ENCODE peak calls at places on chromosomes 6 and 20, in eight cellular contexts. X is ovary, T is lower lobe of right lung, L is stomach, U is PC-3, W is heart left ventricle, F is body of pancreas, Z is Peyer's patch. A is an unnamed sample.

GRCh38 chr6:31592396-31592771 is 422 bp downstream of the NCR3 start:
- DNase-seq in T (no peak), X (no peak), U (no peak), W (no peak), F (no peak), Z (no peak), L (no peak), A (no peak)

GRCh38 chr6:26224940-26225847 is 138.0 kb downstream of the HFE start:
- DNase-seq in F (no peak), T (no peak), W (no peak), U (peak), X (peak), Z (no peak), L (no peak), A (no peak)

GRCh38 chr6:31513456-31514165 is 15.2 kb upstream of the MCCD1 start:
- DNase-seq in L (no peak), W (no peak), T (no peak), X (no peak), U (peak), F (no peak), Z (no peak), A (no peak)

GRCh38 chr6:105824732-105825131 is 261.4 kb upstream of the PRDM1 start:
- DNase-seq in L (no peak), X (no peak), W (no peak), Z (no peak), F (no peak), T (no peak), U (peak), A (no peak)

GRCh38 chr6:157774153-157775135 is 48.6 kb upstream of the SNX9 start:
- DNase-seq in Z (no peak), F (no peak), T (no peak), L (no peak), W (peak), U (peak), X (no peak), A (no peak)

GRCh38 chr6:168132531-168133184 is 53.6 kb upstream of the FRMD1 start:
- DNase-seq in Z (peak), F (peak), U (peak), L (peak), T (no peak), W (peak), X (peak), A (peak)

GRCh38 chr6:142551145-142551811 is 249.5 kb downstream of the ADGRG6 start:
- DNase-seq in W (no peak), L (no peak), T (no peak), Z (no peak), F (no peak), U (peak), X (no peak), A (peak)

GRCh38 chr6:4021862-4022715 is 56.8 kb downstream of the FAM217A start:
- DNase-seq in L (no peak), F (no peak), T (no peak), X (no peak), W (no peak), U (no peak), Z (no peak), A (no peak)

GRCh38 chr6:104527761-104528415 is 331.8 kb downstream of the HACE1 start:
- DNase-seq in T (no peak), Z (no peak), W (no peak), L (no peak), F (peak), X (no peak), U (peak), A (no peak)

GRCh38 chr20:24673678-24674570 is 204.5 kb downstream of the SYNDIG1 start:
- DNase-seq in L (no peak), Z (no peak), W (no peak), F (no peak), X (no peak), U (peak), T (no peak), A (peak)

DNA sequence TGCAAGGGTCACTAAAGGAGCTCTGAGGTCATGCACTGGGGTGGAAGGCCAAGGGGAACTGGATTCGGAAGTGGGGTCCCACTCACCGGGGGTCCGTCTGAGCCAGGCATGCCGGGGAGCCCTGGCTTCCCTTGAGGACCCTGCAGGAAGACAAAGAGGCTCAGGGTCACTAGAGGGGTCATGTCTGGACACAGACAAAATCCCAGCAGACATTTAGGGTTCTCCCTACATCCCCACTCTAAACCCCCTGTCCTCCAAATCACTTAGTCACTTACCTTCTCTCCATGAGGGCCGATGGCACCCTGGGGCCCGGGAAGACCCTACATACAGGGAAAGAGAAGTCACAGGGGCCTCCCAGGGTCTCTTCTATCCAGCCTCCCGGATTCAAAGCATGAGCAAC is 15.4 kb downstream of the COL11A2 start:
- DNase-seq in L (no peak), T (no peak), Z (no peak), X (no peak), F (no peak), W (no peak), U (no peak), A (no peak)
- TF ChIP-seq CTCF in L (no peak), T (no peak), Z (no peak), X (no peak), F (no peak), W (no peak), U (no peak), A (no peak)

GRCh38 chr20:48189177-48189576 is 403.9 kb upstream of the SULF2 start:
- DNase-seq in W (no peak), X (no peak), F (no peak), L (no peak), Z (no peak), U (peak), T (no peak), A (peak)

GRCh38 chr20:48186447-48186846 is 401.2 kb upstream of the SULF2 start:
- DNase-seq in W (no peak), U (peak), Z (no peak), X (no peak), T (no peak), L (no peak), F (no peak), A (peak)

GRCh38 chr20:48184229-48184628 is 398.9 kb upstream of the SULF2 start:
- DNase-seq in W (no peak), X (no peak), L (no peak), T (no peak), Z (no peak), U (no peak), F (no peak), A (no peak)

GRCh38 chr20:48187891-48188290 is 402.6 kb upstream of the SULF2 start:
- DNase-seq in T (no peak), F (no peak), W (no peak), L (no peak), X (no peak), U (no peak), Z (no peak), A (no peak)

DNA sequence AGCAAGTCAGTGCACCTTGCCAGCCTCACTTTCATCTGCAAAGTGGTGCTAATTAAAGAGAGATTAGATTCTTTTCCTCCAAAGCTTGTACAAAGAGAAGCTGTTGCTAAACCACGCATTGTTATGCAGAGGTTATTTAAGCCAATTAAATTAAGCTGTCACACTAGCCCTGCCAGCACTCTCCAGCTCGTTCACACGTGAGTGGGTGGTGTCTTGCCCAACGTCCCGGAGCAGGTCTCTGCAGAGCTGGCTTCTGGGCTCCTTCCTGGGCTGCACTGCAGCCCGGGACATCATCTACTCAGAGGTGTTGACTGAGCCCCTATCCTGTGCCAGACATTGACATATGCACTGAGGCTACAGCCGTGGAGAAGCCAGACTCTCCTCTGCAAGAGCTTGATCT is 401.6 kb upstream of the SULF2 start:
- DNase-seq in Z (no peak), W (no peak), F (no peak), T (no peak), L (no peak), U (no peak), X (no peak), A (no peak)
- H3K27ac ChIP-seq in Z (no peak), W (no peak), F (no peak), T (no peak), L (no peak), U (no peak), X (no peak), A (peak)

GRCh38 chr6:170578909-170579308 is 5.5 kb downstream of the PDCD2 start:
- DNase-seq in W (no peak), U (no peak), F (no peak), X (no peak), Z (no peak), T (no peak), L (no peak), A (no peak)

GRCh38 chr6:170572704-170573466 is 11.6 kb downstream of the PDCD2 start:
- DNase-seq in Z (no peak), L (no peak), T (no peak), W (no peak), U (no peak), F (no peak), X (no peak), A (no peak)

DNA sequence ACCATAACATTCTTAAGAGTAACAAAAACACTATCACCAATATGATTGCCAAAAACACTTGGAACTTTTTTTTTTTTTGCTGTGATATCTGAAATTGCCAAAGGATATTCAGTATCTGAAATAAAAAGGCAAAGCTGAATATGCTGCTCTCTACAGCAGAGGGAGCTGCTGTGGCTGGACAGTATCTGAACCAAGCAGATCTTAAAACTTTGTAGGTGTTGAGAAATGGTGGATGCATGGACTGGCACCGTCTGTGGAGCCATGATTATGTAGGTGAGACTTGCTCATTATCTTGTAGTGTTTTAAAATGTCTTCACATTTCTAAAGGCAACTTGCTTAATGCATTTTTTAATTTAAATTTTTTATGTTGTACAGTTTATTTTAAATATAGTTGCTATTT is 9.2 kb downstream of the PDCD2 start:
- DNase-seq in W (no peak), T (no peak), U (peak), X (no peak), Z (no peak), L (no peak), F (no peak), A (peak)
- TF ChIP-seq CTCF in W (no peak), T (no peak), U (peak), X (no peak), Z (no peak), L (no peak), F (no peak), A (no peak)

DNA sequence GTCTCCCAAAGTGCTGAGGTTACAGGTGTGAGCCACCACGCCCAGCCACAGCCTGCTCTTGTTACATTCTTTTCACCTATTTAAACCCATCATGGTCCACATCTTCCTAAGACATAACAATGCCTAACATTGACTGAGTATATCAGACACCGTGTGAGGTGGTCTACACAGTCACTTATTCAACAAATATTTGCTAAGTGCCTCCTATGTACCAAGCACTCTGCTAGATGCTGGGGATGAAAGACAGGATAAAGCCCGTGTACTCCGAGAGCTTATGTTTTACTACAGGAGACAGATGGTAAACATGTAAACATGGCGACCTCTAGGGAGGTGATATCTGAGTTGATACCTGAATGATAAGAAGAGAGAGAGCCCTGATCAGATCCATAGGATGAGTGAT is 12.7 kb downstream of the BCL2L1 start:
- DNase-seq in W (no peak), T (no peak), Z (no peak), X (no peak), L (no peak), F (no peak), U (peak), A (no peak)
- H3K27ac ChIP-seq in W (peak), T (peak), Z (no peak), X (no peak), L (peak), F (peak), U (peak), A (peak)

GRCh38 chr6:98971303-98971702 is 23.6 kb upstream of the FBXL4 start:
- DNase-seq in T (no peak), F (no peak), L (no peak), U (no peak), Z (no peak), X (no peak), W (no peak), A (no peak)

GRCh38 chr6:98975331-98975891 is 27.7 kb upstream of the FBXL4 start:
- DNase-seq in T (no peak), X (no peak), U (no peak), L (no peak), F (no peak), W (no peak), Z (no peak), A (no peak)

GRCh38 chr6:98973571-98973970 is 25.8 kb upstream of the FBXL4 start:
- DNase-seq in U (no peak), X (no peak), Z (no peak), L (no peak), F (no peak), W (no peak), T (no peak), A (no peak)

GRCh38 chr6:98976674-98977365 is 29.1 kb upstream of the FBXL4 start:
- DNase-seq in F (no peak), W (no peak), X (no peak), Z (no peak), T (no peak), L (no peak), U (no peak), A (no peak)

GRCh38 chr6:98974309-98974708 is 26.6 kb upstream of the FBXL4 start:
- DNase-seq in W (no peak), T (no peak), Z (no peak), U (no peak), L (no peak), F (no peak), X (no peak), A (no peak)
- TF ChIP-seq CTCF in W (no peak), T (no peak), Z (no peak), U (no peak), L (no peak), F (no peak), X (no peak), A (no peak)

GRCh38 chr20:1417790-1418189 is 24.9 kb upstream of the FKBP1A start:
- DNase-seq in F (no peak), U (no peak), W (no peak), Z (no peak), L (no peak), X (no peak), T (no peak), A (no peak)
- H3K27ac ChIP-seq in F (no peak), U (peak), W (no peak), Z (no peak), L (no peak), X (no peak), T (no peak), A (peak)

GRCh38 chr6:76992553-76992952 is 470.7 kb downstream of the HTR1B start:
- DNase-seq in F (no peak), L (no peak), W (no peak), Z (no peak), X (no peak), T (no peak), U (no peak), A (no peak)
- TF ChIP-seq CTCF in F (no peak), L (no peak), W (no peak), Z (no peak), X (no peak), T (no peak), U (no peak), A (no peak)

A was measured in RWPE1.